ENCODE peak calls at places on chromosomes 5 and 9, in five cellular contexts. One of them, this sample, is unnamed.

GRCh38 chr5:126525630-126526245 is 69.3 kb downstream of the ALDH7A1 start:
- DNase-seq in KG1: no peak
- DNase-seq in fibroblast of the conjunctiva: no peak
- DNase-seq in Caki2: no peak
- DNase-seq in bronchial epithelial cell: peak
- DNase-seq in this sample: no peak

GRCh38 chr5:171285465-171285864 is 23.6 kb upstream of the TLX3 start:
- DNase-seq in KG1: no peak
- DNase-seq in fibroblast of the conjunctiva: no peak
- DNase-seq in Caki2: no peak
- DNase-seq in bronchial epithelial cell: no peak
- DNase-seq in this sample: no peak

GRCh38 chr5:131361677-131362315 is 97.9 kb downstream of the CDC42SE2 start:
- DNase-seq in KG1: no peak
- DNase-seq in fibroblast of the conjunctiva: no peak
- DNase-seq in Caki2: no peak
- DNase-seq in bronchial epithelial cell: no peak
- DNase-seq in this sample: no peak

GRCh38 chr5:136075339-136075885 is 46.6 kb downstream of the TGFBI start:
- DNase-seq in KG1: no peak
- DNase-seq in fibroblast of the conjunctiva: no peak
- DNase-seq in Caki2: no peak
- DNase-seq in bronchial epithelial cell: no peak
- DNase-seq in this sample: no peak

GRCh38 chr5:18243846-18244245 is 609.6 kb downstream of the TAF11L14 start:
- DNase-seq in KG1: no peak
- DNase-seq in fibroblast of the conjunctiva: no peak
- DNase-seq in Caki2: no peak
- DNase-seq in bronchial epithelial cell: peak
- DNase-seq in this sample: peak

GRCh38 chr9:112447283-112447761 is 39.3 kb upstream of the KIAA1958 start:
- DNase-seq in KG1: no peak
- DNase-seq in fibroblast of the conjunctiva: no peak
- DNase-seq in Caki2: no peak
- DNase-seq in bronchial epithelial cell: peak
- DNase-seq in this sample: peak

GRCh38 chr9:77883846-77884771 is 147.5 kb downstream of the GNAQ start:
- DNase-seq in KG1: no peak
- DNase-seq in fibroblast of the conjunctiva: no peak
- DNase-seq in Caki2: no peak
- DNase-seq in bronchial epithelial cell: peak
- DNase-seq in this sample: peak

GRCh38 chr9:121744002-121744686 is 92.7 kb downstream of the DAB2IP start:
- DNase-seq in KG1: no peak
- DNase-seq in fibroblast of the conjunctiva: peak
- DNase-seq in Caki2: peak
- DNase-seq in bronchial epithelial cell: peak
- DNase-seq in this sample: peak

GRCh38 chr5:73496984-73497457 is 1.2 kb upstream of the BTF3 start:
- DNase-seq in KG1: peak
- DNase-seq in fibroblast of the conjunctiva: peak
- DNase-seq in Caki2: peak
- DNase-seq in bronchial epithelial cell: peak
- DNase-seq in this sample: peak

GRCh38 chr5:51279983-51280382 is 103.3 kb upstream of the ISL1 start:
- DNase-seq in KG1: no peak
- DNase-seq in fibroblast of the conjunctiva: no peak
- DNase-seq in Caki2: no peak
- DNase-seq in bronchial epithelial cell: no peak
- DNase-seq in this sample: no peak

GRCh38 chr9:115158666-115159481 is 40.9 kb upstream of the TNC start:
- DNase-seq in KG1: no peak
- DNase-seq in fibroblast of the conjunctiva: no peak
- DNase-seq in Caki2: peak
- DNase-seq in bronchial epithelial cell: peak
- DNase-seq in this sample: peak

GRCh38 chr5:168869615-168870227 is 290.6 kb upstream of the PANK3 start:
- DNase-seq in KG1: no peak
- DNase-seq in fibroblast of the conjunctiva: no peak
- DNase-seq in Caki2: no peak
- DNase-seq in bronchial epithelial cell: no peak
- DNase-seq in this sample: no peak

GRCh38 chr5:180099733-180100611 is 28.4 kb upstream of the RNF130 start:
- DNase-seq in KG1: no peak
- DNase-seq in fibroblast of the conjunctiva: no peak
- DNase-seq in Caki2: no peak
- DNase-seq in bronchial epithelial cell: no peak
- DNase-seq in this sample: no peak

GRCh38 chr9:33186457-33187168 is 19.5 kb upstream of the B4GALT1 start:
- DNase-seq in KG1: no peak
- DNase-seq in fibroblast of the conjunctiva: no peak
- DNase-seq in Caki2: no peak
- DNase-seq in bronchial epithelial cell: peak
- DNase-seq in this sample: peak

GRCh38 chr5:133938039-133938821 is 30.2 kb downstream of the C5orf15 start:
- DNase-seq in KG1: no peak
- DNase-seq in fibroblast of the conjunctiva: no peak
- DNase-seq in Caki2: no peak
- DNase-seq in bronchial epithelial cell: no peak
- DNase-seq in this sample: no peak

GRCh38 chr5:67537439-67538342 is 341.1 kb upstream of the CD180 start:
- DNase-seq in KG1: no peak
- DNase-seq in fibroblast of the conjunctiva: no peak
- DNase-seq in Caki2: no peak
- DNase-seq in bronchial epithelial cell: no peak
- DNase-seq in this sample: peak

GRCh38 chr5:73822989-73823339 is 197.0 kb downstream of the ARHGEF28 start:
- DNase-seq in KG1: no peak
- DNase-seq in fibroblast of the conjunctiva: no peak
- DNase-seq in Caki2: peak
- DNase-seq in bronchial epithelial cell: peak
- DNase-seq in this sample: peak

GRCh38 chr5:172586118-172587060 is 54.7 kb upstream of the NEURL1B start:
- DNase-seq in KG1: no peak
- DNase-seq in fibroblast of the conjunctiva: no peak
- DNase-seq in Caki2: no peak
- DNase-seq in bronchial epithelial cell: no peak
- DNase-seq in this sample: no peak

GRCh38 chr5:180090769-180091546 is 19.4 kb upstream of the RNF130 start:
- DNase-seq in KG1: no peak
- DNase-seq in fibroblast of the conjunctiva: peak
- DNase-seq in Caki2: peak
- DNase-seq in bronchial epithelial cell: peak
- DNase-seq in this sample: peak

GRCh38 chr5:143758750-143759149 is 53.2 kb upstream of the HMHB1 start:
- DNase-seq in KG1: no peak
- DNase-seq in fibroblast of the conjunctiva: no peak
- DNase-seq in Caki2: no peak
- DNase-seq in bronchial epithelial cell: no peak
- DNase-seq in this sample: no peak

GRCh38 chr5:97163360-97163764 is 19.7 kb downstream of the RIOK2 start:
- DNase-seq in KG1: no peak
- DNase-seq in fibroblast of the conjunctiva: no peak
- DNase-seq in Caki2: peak
- DNase-seq in bronchial epithelial cell: peak
- DNase-seq in this sample: no peak

GRCh38 chr9:93590609-93591234 is 14.3 kb downstream of the PHF2 start:
- DNase-seq in KG1: no peak
- DNase-seq in fibroblast of the conjunctiva: no peak
- DNase-seq in Caki2: no peak
- DNase-seq in bronchial epithelial cell: no peak
- DNase-seq in this sample: no peak

GRCh38 chr5:143569722-143570567 is 166.5 kb upstream of the NR3C1 start:
- DNase-seq in KG1: no peak
- DNase-seq in fibroblast of the conjunctiva: no peak
- DNase-seq in Caki2: no peak
- DNase-seq in bronchial epithelial cell: no peak
- DNase-seq in this sample: no peak

GRCh38 chr9:136395345-136396218 is 4.4 kb downstream of the SNAPC4 start:
- DNase-seq in KG1: no peak
- DNase-seq in fibroblast of the conjunctiva: no peak
- DNase-seq in Caki2: no peak
- DNase-seq in bronchial epithelial cell: no peak
- DNase-seq in this sample: no peak

GRCh38 chr5:138282918-138283742 is 8.7 kb upstream of the GFRA3 start:
- DNase-seq in KG1: no peak
- DNase-seq in fibroblast of the conjunctiva: peak
- DNase-seq in Caki2: peak
- DNase-seq in bronchial epithelial cell: peak
- DNase-seq in this sample: peak

GRCh38 chr9:81656004-81656403 is 33.3 kb downstream of the TLE1 start:
- DNase-seq in KG1: no peak
- DNase-seq in fibroblast of the conjunctiva: no peak
- DNase-seq in Caki2: no peak
- DNase-seq in bronchial epithelial cell: no peak
- DNase-seq in this sample: no peak

GRCh38 chr9:126661521-126662251 is 48.0 kb downstream of the LMX1B start:
- DNase-seq in KG1: no peak
- DNase-seq in fibroblast of the conjunctiva: no peak
- DNase-seq in Caki2: peak
- DNase-seq in bronchial epithelial cell: peak
- DNase-seq in this sample: peak

GRCh38 chr9:118568704-118569103 is 800.5 kb downstream of the BRINP1 start:
- DNase-seq in KG1: no peak
- DNase-seq in fibroblast of the conjunctiva: no peak
- DNase-seq in Caki2: no peak
- DNase-seq in bronchial epithelial cell: no peak
- DNase-seq in this sample: no peak

GRCh38 chr5:84213861-84214260 is 170.8 kb downstream of the EDIL3 start:
- DNase-seq in KG1: no peak
- DNase-seq in fibroblast of the conjunctiva: no peak
- DNase-seq in Caki2: no peak
- DNase-seq in bronchial epithelial cell: no peak
- DNase-seq in this sample: peak

GRCh38 chr9:81893929-81894328 is 34.3 kb upstream of the SPATA31D4 start:
- DNase-seq in KG1: no peak
- DNase-seq in fibroblast of the conjunctiva: no peak
- DNase-seq in Caki2: no peak
- DNase-seq in bronchial epithelial cell: no peak
- DNase-seq in this sample: no peak

GRCh38 chr5:73701566-73701965 is 75.6 kb downstream of the ARHGEF28 start:
- DNase-seq in KG1: no peak
- DNase-seq in fibroblast of the conjunctiva: no peak
- DNase-seq in Caki2: no peak
- DNase-seq in bronchial epithelial cell: peak
- DNase-seq in this sample: peak

GRCh38 chr5:149851211-149851610 is 93.4 kb downstream of the PDE6A start:
- DNase-seq in KG1: no peak
- DNase-seq in fibroblast of the conjunctiva: no peak
- DNase-seq in Caki2: no peak
- DNase-seq in bronchial epithelial cell: no peak
- DNase-seq in this sample: no peak

GRCh38 chr5:137935190-137935589 is 45.9 kb downstream of the PKD2L2 start:
- DNase-seq in KG1: no peak
- DNase-seq in fibroblast of the conjunctiva: no peak
- DNase-seq in Caki2: no peak
- DNase-seq in bronchial epithelial cell: no peak
- DNase-seq in this sample: no peak

GRCh38 chr9:107215381-107215780 is 67.7 kb upstream of the RAD23B start:
- DNase-seq in KG1: no peak
- DNase-seq in fibroblast of the conjunctiva: no peak
- DNase-seq in Caki2: no peak
- DNase-seq in bronchial epithelial cell: peak
- DNase-seq in this sample: peak

GRCh38 chr9:71249729-71250317 is 128.4 kb upstream of the TRPM3 start:
- DNase-seq in KG1: no peak
- DNase-seq in fibroblast of the conjunctiva: peak
- DNase-seq in Caki2: peak
- DNase-seq in bronchial epithelial cell: peak
- DNase-seq in this sample: peak

GRCh38 chr5:119288364-119289047 is 67.3 kb upstream of the TNFAIP8 start:
- DNase-seq in KG1: no peak
- DNase-seq in fibroblast of the conjunctiva: no peak
- DNase-seq in Caki2: no peak
- DNase-seq in bronchial epithelial cell: peak
- DNase-seq in this sample: peak

GRCh38 chr5:92939428-92939827 is 641.6 kb downstream of the NR2F1-AS1 start:
- DNase-seq in KG1: no peak
- DNase-seq in fibroblast of the conjunctiva: no peak
- DNase-seq in Caki2: no peak
- DNase-seq in bronchial epithelial cell: no peak
- DNase-seq in this sample: no peak

GRCh38 chr5:1227669-1228068 is 2.5 kb downstream of the SLC6A18 start:
- DNase-seq in KG1: no peak
- DNase-seq in fibroblast of the conjunctiva: no peak
- DNase-seq in Caki2: no peak
- DNase-seq in bronchial epithelial cell: no peak
- DNase-seq in this sample: no peak